ENCODE peak calls at places on chromosomes 6 and 20, in five cellular contexts. One of them, this sample, is unnamed.

GRCh38 chr6:2990179-2990931 is 9.3 kb upstream of the NQO2 start:
- DNase-seq in A549: no peak
- DNase-seq in K562: peak; percentile 97
- DNase-seq in HepG2: no peak
- DNase-seq in stomach: no peak
- DNase-seq in this sample: no peak

GRCh38 chr6:118813795-118814194 is 80.2 kb upstream of the ASF1A start:
- DNase-seq in A549: no peak
- DNase-seq in K562: no peak
- DNase-seq in HepG2: no peak
- DNase-seq in stomach: no peak
- DNase-seq in this sample: no peak

GRCh38 chr20:58478141-58478805 is 36.9 kb downstream of the APCDD1L start:
- DNase-seq in A549: no peak
- DNase-seq in K562: no peak
- DNase-seq in HepG2: no peak
- DNase-seq in stomach: no peak
- DNase-seq in this sample: no peak

GRCh38 chr20:15185322-15185721 is 847.9 kb upstream of the FLRT3 start:
- DNase-seq in A549: no peak
- DNase-seq in K562: no peak
- DNase-seq in HepG2: no peak
- DNase-seq in stomach: no peak
- DNase-seq in this sample: no peak

GRCh38 chr20:40866056-40866455 is 162.6 kb upstream of the TOP1 start:
- DNase-seq in A549: no peak
- DNase-seq in K562: no peak
- DNase-seq in HepG2: no peak
- DNase-seq in stomach: no peak
- DNase-seq in this sample: no peak

GRCh38 chr6:169847773-169848380 is 96.5 kb downstream of the ERMARD start:
- DNase-seq in A549: no peak
- DNase-seq in K562: no peak
- DNase-seq in HepG2: no peak
- DNase-seq in stomach: peak; percentile 14
- DNase-seq in this sample: no peak

GRCh38 chr20:48733296-48733790 is 94.5 kb downstream of the PREX1 start:
- DNase-seq in A549: no peak
- DNase-seq in K562: no peak
- DNase-seq in HepG2: no peak
- DNase-seq in stomach: no peak
- DNase-seq in this sample: no peak

GRCh38 chr6:31862344-31863235 is at the start of gene NEU1:
- DNase-seq in A549: peak; percentile 99
- DNase-seq in K562: peak; percentile 100
- DNase-seq in HepG2: peak; percentile 100
- DNase-seq in stomach: peak; percentile 99
- DNase-seq in this sample: peak; percentile 99

GRCh38 chr20:63330084-63330760 is 30.9 kb downstream of the CHRNA4 start:
- DNase-seq in A549: no peak
- DNase-seq in K562: no peak
- DNase-seq in HepG2: no peak
- DNase-seq in stomach: no peak
- DNase-seq in this sample: no peak

GRCh38 chr20:45456632-45457031 is 12.9 kb upstream of the WFDC2 start:
- DNase-seq in A549: no peak
- DNase-seq in K562: peak; percentile 55
- DNase-seq in HepG2: peak; percentile 70
- DNase-seq in stomach: peak; percentile 70
- DNase-seq in this sample: no peak

GRCh38 chr6:84422380-84422968 is 195.0 kb upstream of the CEP162 start:
- DNase-seq in A549: peak; percentile 18
- DNase-seq in K562: peak; percentile 75
- DNase-seq in HepG2: peak; percentile 16
- DNase-seq in stomach: no peak
- DNase-seq in this sample: peak; percentile 49

GRCh38 chr6:131372535-131372934 is 200.5 kb upstream of the ARG1 start:
- DNase-seq in A549: no peak
- DNase-seq in K562: no peak
- DNase-seq in HepG2: no peak
- DNase-seq in stomach: no peak
- DNase-seq in this sample: no peak

GRCh38 chr20:64131406-64131805 is 24.0 kb upstream of the NPBWR2 start:
- DNase-seq in A549: peak; percentile 81
- DNase-seq in K562: no peak
- DNase-seq in HepG2: peak; percentile 60
- DNase-seq in stomach: no peak
- DNase-seq in this sample: no peak

GRCh38 chr6:38640216-38640909 is 634 bp upstream of the BTBD9 start:
- DNase-seq in A549: peak; percentile 33
- DNase-seq in K562: no peak
- DNase-seq in HepG2: no peak
- DNase-seq in stomach: no peak
- DNase-seq in this sample: no peak

GRCh38 chr20:10922941-10923340 is 249.1 kb upstream of the JAG1 start:
- DNase-seq in A549: no peak
- DNase-seq in K562: no peak
- DNase-seq in HepG2: no peak
- DNase-seq in stomach: no peak
- DNase-seq in this sample: no peak

GRCh38 chr6:163717106-163717764 is 302.7 kb downstream of the QKI start:
- DNase-seq in A549: no peak
- DNase-seq in K562: no peak
- DNase-seq in HepG2: no peak
- DNase-seq in stomach: no peak
- DNase-seq in this sample: no peak
- TF ChIP-seq EP300 in A549: no peak
- TF ChIP-seq EP300 in K562: no peak
- TF ChIP-seq EP300 in HepG2: no peak
- TF ChIP-seq EP300 in stomach: no peak
- TF ChIP-seq EP300 in this sample: no peak

GRCh38 chr6:4382362-4382853 is 247.0 kb upstream of the ECI2 start:
- DNase-seq in A549: no peak
- DNase-seq in K562: no peak
- DNase-seq in HepG2: no peak
- DNase-seq in stomach: no peak
- DNase-seq in this sample: no peak
- H3K9me3 ChIP-seq in A549: peaks cover 31% of the 10 kb centered on the region
- H3K9me3 ChIP-seq in K562: peaks cover 6% of the 10 kb centered on the region
- H3K9me3 ChIP-seq in HepG2: peaks cover 29% of the 10 kb centered on the region
- H3K9me3 ChIP-seq in stomach: peaks cover 39% of the 10 kb centered on the region
- H3K9me3 ChIP-seq in this sample: no peaks in the 10 kb centered on the region

GRCh38 chr20:36773548-36774242 is at the start of gene DSN1:
- DNase-seq in A549: peak; percentile 96
- DNase-seq in K562: peak; percentile 99
- DNase-seq in HepG2: peak; percentile 98
- DNase-seq in stomach: peak; percentile 100
- DNase-seq in this sample: peak; percentile 95
- TF ChIP-seq POLR2A in A549: peak; percentile 61
- TF ChIP-seq POLR2A in K562: peak; percentile 89
- TF ChIP-seq POLR2A in HepG2: peak; percentile 85
- TF ChIP-seq POLR2A in stomach: no peak
- TF ChIP-seq POLR2A in this sample: peak; percentile 71

GRCh38 chr6:143060354-143060805 is 309 bp upstream of the AIG1 start:
- DNase-seq in A549: peak; percentile 63
- DNase-seq in K562: peak; percentile 95
- DNase-seq in HepG2: peak; percentile 88
- DNase-seq in stomach: peak; percentile 80
- DNase-seq in this sample: peak; percentile 60
- TF ChIP-seq EP300 in A549: no peak
- TF ChIP-seq EP300 in K562: no peak
- TF ChIP-seq EP300 in HepG2: peak; percentile 33
- TF ChIP-seq EP300 in stomach: no peak
- TF ChIP-seq EP300 in this sample: peak; percentile 86

GRCh38 chr6:36147294-36147693 is 17.0 kb downstream of the MAPK13 start:
- DNase-seq in A549: no peak
- DNase-seq in K562: no peak
- DNase-seq in HepG2: no peak
- DNase-seq in stomach: no peak
- DNase-seq in this sample: no peak
- H3K9me3 ChIP-seq in A549: no peaks in the 10 kb centered on the region
- H3K9me3 ChIP-seq in K562: no peaks in the 10 kb centered on the region
- H3K9me3 ChIP-seq in HepG2: no peaks in the 10 kb centered on the region
- H3K9me3 ChIP-seq in stomach: no peaks in the 10 kb centered on the region
- H3K9me3 ChIP-seq in this sample: no peaks in the 10 kb centered on the region

GRCh38 chr6:12013368-12013617 is 1.2 kb downstream of the HIVEP1 start:
- DNase-seq in A549: no peak
- DNase-seq in K562: no peak
- DNase-seq in HepG2: no peak
- DNase-seq in stomach: no peak
- DNase-seq in this sample: no peak

GRCh38 chr6:12014873-12015149 is 2.7 kb downstream of the HIVEP1 start:
- DNase-seq in A549: no peak
- DNase-seq in K562: no peak
- DNase-seq in HepG2: no peak
- DNase-seq in stomach: no peak
- DNase-seq in this sample: no peak

GRCh38 chr6:12012231-12012565 is at the start of gene HIVEP1:
- DNase-seq in A549: no peak
- DNase-seq in K562: peak; percentile 50
- DNase-seq in HepG2: no peak
- DNase-seq in stomach: peak; percentile 31
- DNase-seq in this sample: no peak

GRCh38 chr6:12012566-12013367 is 655 bp downstream of the HIVEP1 start:
- DNase-seq in A549: peak; percentile 50
- DNase-seq in K562: peak; percentile 67
- DNase-seq in HepG2: peak; percentile 49
- DNase-seq in stomach: peak; percentile 64
- DNase-seq in this sample: no peak

DNA sequence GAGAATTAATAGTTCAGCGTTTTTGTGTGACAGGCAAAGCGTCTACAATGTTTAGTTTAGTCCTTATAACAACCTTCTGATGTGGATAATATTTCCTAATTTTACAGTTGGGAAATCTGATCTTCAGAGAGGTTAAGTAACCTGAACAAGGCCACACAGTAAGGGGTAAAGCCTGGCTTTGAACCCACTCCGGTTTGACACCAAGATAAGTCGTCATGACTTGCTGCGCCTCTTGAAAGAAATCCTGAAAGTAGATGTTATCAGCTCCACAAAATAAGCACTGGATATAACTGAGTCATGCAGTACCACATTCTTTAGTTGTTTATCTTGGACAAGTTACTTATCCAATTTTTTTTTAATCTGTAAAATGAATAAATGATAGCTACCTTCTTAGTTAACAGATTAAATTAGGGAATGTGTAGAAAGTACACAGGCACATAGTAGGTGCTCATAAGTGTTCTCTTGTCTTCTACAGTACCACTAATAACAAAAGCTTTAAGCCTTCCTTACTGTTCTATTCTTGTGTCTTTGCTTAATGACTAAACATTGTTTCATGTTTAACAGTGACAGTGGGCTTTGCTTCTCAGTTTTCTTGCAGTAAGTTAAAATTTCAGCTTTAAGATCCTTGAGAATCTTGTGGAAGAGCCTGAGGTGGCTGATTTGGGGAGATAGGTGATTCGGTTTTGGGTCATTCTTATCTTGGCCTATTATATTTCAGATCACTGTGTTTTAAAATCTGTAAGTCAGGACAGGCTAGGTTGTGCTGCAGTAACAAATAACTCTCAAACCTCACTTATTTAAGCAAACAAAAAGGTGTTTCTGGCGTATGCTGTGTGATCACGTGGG is 2.1 kb downstream of the HIVEP1 start:
- DNase-seq in A549: no peak
- DNase-seq in K562: peak; percentile 53
- DNase-seq in HepG2: no peak
- DNase-seq in stomach: no peak
- DNase-seq in this sample: no peak
- TF ChIP-seq POLR2A in A549: no peak
- TF ChIP-seq POLR2A in K562: no peak
- TF ChIP-seq POLR2A in HepG2: no peak
- TF ChIP-seq POLR2A in stomach: no peak
- TF ChIP-seq POLR2A in this sample: no peak

DNA sequence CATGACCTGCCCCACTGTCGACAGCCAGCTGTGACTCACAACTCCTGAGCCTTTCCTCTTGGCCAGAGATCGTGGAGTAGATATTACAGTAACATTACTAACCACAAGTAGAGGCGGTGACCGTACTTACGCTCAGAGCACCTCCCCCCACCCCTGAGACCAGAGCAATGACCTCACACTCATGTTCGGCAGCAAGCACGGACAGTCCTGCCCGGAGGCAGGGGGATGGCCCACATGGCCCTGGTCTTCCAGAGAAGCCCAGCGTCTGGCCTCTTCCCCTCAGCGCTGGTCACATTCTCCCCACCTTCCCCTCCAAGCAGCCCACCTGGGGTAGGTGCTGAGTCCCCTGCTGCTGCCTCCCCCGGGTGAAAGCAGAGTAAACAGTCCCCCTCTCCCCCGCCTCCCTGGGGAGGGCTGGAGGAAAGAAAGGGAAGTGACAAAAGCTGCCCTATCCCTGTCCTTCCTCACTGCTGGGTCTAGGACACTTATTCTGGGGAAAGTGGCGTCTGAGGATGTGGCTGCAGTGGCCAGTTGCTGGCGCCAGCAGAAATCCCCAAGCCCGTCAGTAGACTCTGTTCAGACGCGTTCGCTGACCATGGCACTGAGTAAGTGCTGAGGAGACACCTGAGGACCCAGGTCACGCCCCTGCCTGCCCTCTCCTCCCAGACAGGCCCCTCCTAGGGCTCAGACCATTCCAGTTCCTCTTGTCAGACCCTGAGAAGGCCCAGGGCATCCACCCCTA is 68.5 kb downstream of the MRPL14 start:
- DNase-seq in A549: peak; percentile 85
- DNase-seq in K562: peak; percentile 99
- DNase-seq in HepG2: peak; percentile 88
- DNase-seq in stomach: peak; percentile 74
- DNase-seq in this sample: peak; percentile 46
- TF ChIP-seq EP300 in A549: peak; percentile 85
- TF ChIP-seq EP300 in K562: peak; percentile 92
- TF ChIP-seq EP300 in HepG2: no peak
- TF ChIP-seq EP300 in stomach: peak; percentile 12
- TF ChIP-seq EP300 in this sample: peak; percentile 77

GRCh38 chr20:29079769-29080690 is 2177.4 kb upstream of the DEFB115 start:
- DNase-seq in A549: peak; percentile 60
- DNase-seq in K562: peak; percentile 97
- DNase-seq in HepG2: peak; percentile 84
- DNase-seq in stomach: no peak
- DNase-seq in this sample: peak; percentile 38
- H3K9me3 ChIP-seq in A549: no peaks in the 10 kb centered on the region
- H3K9me3 ChIP-seq in K562: no peaks in the 10 kb centered on the region
- H3K9me3 ChIP-seq in HepG2: peaks cover 43% of the 10 kb centered on the region
- H3K9me3 ChIP-seq in stomach: peaks cover 18% of the 10 kb centered on the region
- H3K9me3 ChIP-seq in this sample: no peaks in the 10 kb centered on the region